ENCODE peak calls at places on chromosome 1, in six cellular contexts. I is stimulated activated CD4-positive, alpha-beta T cell treated with anti-CD3 and anti-CD28 coated beads, Interleukin-1b, Interleukin-23, amount 100 ng/mL, for 24 hours; V is H7; C is activated CD4-positive, alpha-beta T cell treated with anti-CD3 and anti-CD28 coated beads, Interleukin-2, amount 10 ng/mL, durations not matched to agents 7 days and 5 days; F is body of pancreas; U is pancreas. W is an unnamed sample.

GRCh38 chr1:167899253-167899681 is 14.7 kb downstream of the ADCY10 start:
- DNase-seq in C (no peak), I (no peak), F (peak), U (peak), V (no peak), W (no peak)

GRCh38 chr1:102852583-102852982 is 255.7 kb downstream of the COL11A1 start:
- DNase-seq in C (no peak), F (no peak), V (peak), U (no peak), I (no peak), W (no peak)

GRCh38 chr1:207801819-207802218 is 50.0 kb downstream of the CD46 start:
- DNase-seq in I (no peak), F (no peak), C (peak), V (no peak), U (no peak), W (no peak)

GRCh38 chr1:48688102-48688760 is 88.5 kb downstream of the BEND5 start:
- DNase-seq in V (peak), U (no peak), C (no peak), F (no peak), I (no peak), W (no peak)

GRCh38 chr1:54795100-54795665 is 5.9 kb downstream of the TTC22 start:
- DNase-seq in U (no peak), C (no peak), V (peak), I (no peak), F (no peak), W (no peak)

GRCh38 chr1:76482272-76482671 is 385.0 kb upstream of the ST6GALNAC5 start:
- DNase-seq in I (no peak), V (no peak), C (no peak), U (no peak), F (no peak), W (no peak)

GRCh38 chr1:235325854-235326253 is 2.1 kb downstream of the ARID4B start:
- DNase-seq in C (no peak), F (no peak), I (no peak), V (no peak), U (no peak), W (no peak)

GRCh38 chr1:15139654-15140350 is 13.7 kb upstream of the TMEM51 start:
- DNase-seq in C (no peak), U (peak), V (peak), F (peak), I (no peak), W (no peak)

GRCh38 chr1:15919316-15919715 is 56.6 kb downstream of the ZBTB17 start:
- DNase-seq in F (no peak), V (no peak), U (no peak), I (no peak), C (peak), W (peak)

GRCh38 chr1:81478217-81478616 is 322.5 kb upstream of the ADGRL2 start:
- DNase-seq in I (no peak), U (peak), V (no peak), C (no peak), F (peak), W (no peak)

GRCh38 chr1:247336390-247336789 is 4.7 kb upstream of the ZNF496 start:
- DNase-seq in F (no peak), V (no peak), C (no peak), U (no peak), I (no peak), W (no peak)

GRCh38 chr1:6065093-6065878 is 19.6 kb downstream of the KCNAB2 start:
- DNase-seq in V (no peak), I (no peak), C (no peak), F (no peak), U (no peak), W (no peak)

GRCh38 chr1:203033287-203033686 is 7.0 kb downstream of the PPFIA4 start:
- DNase-seq in F (no peak), V (peak), U (no peak), I (no peak), C (no peak), W (no peak)

GRCh38 chr1:61724721-61725694 is at the start of gene TM2D1:
- DNase-seq in C (peak), U (peak), F (peak), I (peak), V (peak), W (peak)

GRCh38 chr1:76465030-76465429 is 390.5 kb downstream of the ST6GALNAC3 start:
- DNase-seq in F (no peak), C (no peak), V (no peak), I (no peak), U (no peak), W (no peak)

W was measured in activated naive CD8-positive, alpha-beta T cell treated with anti-CD3 and anti-CD28 coated beads, Interleukin-2, amount 50 U/mL, for 16 hours.